ENCODE peak calls at places on chromosomes 1 and 21, in four cellular contexts. One of them, this sample, is unnamed.

GRCh38 chr1:229199261-229199850 is 71.6 kb upstream of the RAB4A start:
- DNase-seq in fibroblast of lung: no peak
- DNase-seq in osteoblast: peak
- DNase-seq in A549: no peak
- DNase-seq in this sample: no peak

GRCh38 chr21:37463083-37463780 is 96.7 kb downstream of the DYRK1A start:
- DNase-seq in fibroblast of lung: peak
- DNase-seq in A549: peak
- DNase-seq in osteoblast: peak
- DNase-seq in this sample: peak

GRCh38 chr1:3910769-3911520 is 10.9 kb upstream of the C1orf174 start:
- DNase-seq in osteoblast: peak
- DNase-seq in A549: peak
- DNase-seq in fibroblast of lung: peak
- DNase-seq in this sample: peak

GRCh38 chr1:38915352-38915948 is 26.2 kb downstream of the RHBDL2 start:
- DNase-seq in osteoblast: no peak
- DNase-seq in fibroblast of lung: no peak
- DNase-seq in A549: no peak
- DNase-seq in this sample: no peak

GRCh38 chr1:112464501-112464900 is 44.3 kb upstream of the WNT2B start:
- DNase-seq in fibroblast of lung: no peak
- DNase-seq in osteoblast: no peak
- DNase-seq in A549: no peak
- DNase-seq in this sample: no peak

GRCh38 chr1:66725885-66726665 is 26.2 kb upstream of the DYNLT5 start:
- DNase-seq in osteoblast: no peak
- DNase-seq in A549: peak
- DNase-seq in fibroblast of lung: peak
- DNase-seq in this sample: peak

GRCh38 chr1:92872719-92873118 is 40.9 kb downstream of the RPL5 start:
- DNase-seq in fibroblast of lung: no peak
- DNase-seq in A549: no peak
- DNase-seq in osteoblast: no peak
- DNase-seq in this sample: no peak

GRCh38 chr1:226654046-226654445 is 85.0 kb downstream of the ITPKB start:
- DNase-seq in fibroblast of lung: peak
- DNase-seq in A549: no peak
- DNase-seq in osteoblast: no peak
- DNase-seq in this sample: no peak

GRCh38 chr1:221415626-221416025 is 326.3 kb downstream of the DUSP10 start:
- DNase-seq in A549: no peak
- DNase-seq in fibroblast of lung: no peak
- DNase-seq in osteoblast: no peak
- DNase-seq in this sample: no peak

GRCh38 chr1:72526926-72527325 is 244.6 kb upstream of the NEGR1 start:
- DNase-seq in fibroblast of lung: no peak
- DNase-seq in osteoblast: no peak
- DNase-seq in A549: no peak
- DNase-seq in this sample: no peak

GRCh38 chr1:227938911-227939790 is 8.6 kb downstream of the WNT9A start:
- DNase-seq in A549: no peak
- DNase-seq in fibroblast of lung: no peak
- DNase-seq in osteoblast: peak
- DNase-seq in this sample: no peak

GRCh38 chr1:78035121-78035520 is 10.6 kb upstream of the GIPC2 start:
- DNase-seq in A549: no peak
- DNase-seq in osteoblast: no peak
- DNase-seq in fibroblast of lung: peak
- DNase-seq in this sample: no peak

GRCh38 chr1:221069178-221069903 is 190.1 kb downstream of the HLX start:
- DNase-seq in osteoblast: peak
- DNase-seq in fibroblast of lung: no peak
- DNase-seq in A549: no peak
- DNase-seq in this sample: peak

GRCh38 chr1:66302184-66302742 is 231.7 kb upstream of the SGIP1 start:
- DNase-seq in fibroblast of lung: no peak
- DNase-seq in A549: no peak
- DNase-seq in osteoblast: no peak
- DNase-seq in this sample: no peak

GRCh38 chr21:18384771-18385170 is 18.8 kb downstream of the TMPRSS15 start:
- DNase-seq in osteoblast: no peak
- DNase-seq in A549: peak
- DNase-seq in fibroblast of lung: no peak
- DNase-seq in this sample: peak

GRCh38 chr1:63902844-63903589 is 129.2 kb downstream of the ROR1 start:
- DNase-seq in osteoblast: peak
- DNase-seq in A549: no peak
- DNase-seq in fibroblast of lung: peak
- DNase-seq in this sample: no peak

GRCh38 chr1:115531806-115532359 is 109.9 kb upstream of the VANGL1 start:
- DNase-seq in osteoblast: no peak
- DNase-seq in A549: no peak
- DNase-seq in fibroblast of lung: peak
- DNase-seq in this sample: no peak

GRCh38 chr1:154129392-154129970 is 25.4 kb downstream of the NUP210L start:
- DNase-seq in osteoblast: peak
- DNase-seq in fibroblast of lung: peak
- DNase-seq in A549: no peak
- DNase-seq in this sample: no peak

GRCh38 chr1:180482425-180483275 is 19.7 kb downstream of the ACBD6 start:
- DNase-seq in fibroblast of lung: peak
- DNase-seq in osteoblast: no peak
- DNase-seq in A549: peak
- DNase-seq in this sample: peak

GRCh38 chr1:46301406-46302090 is 1.9 kb downstream of the LRRC41 start:
- DNase-seq in osteoblast: peak
- DNase-seq in A549: peak
- DNase-seq in fibroblast of lung: peak
- DNase-seq in this sample: no peak

GRCh38 chr1:241998412-241998921 is 431 bp downstream of the MAP1LC3C start:
- DNase-seq in osteoblast: peak
- DNase-seq in A549: peak
- DNase-seq in fibroblast of lung: peak
- DNase-seq in this sample: no peak

GRCh38 chr1:165152109-165152508 is 204.4 kb downstream of the LMX1A start:
- DNase-seq in fibroblast of lung: no peak
- DNase-seq in osteoblast: no peak
- DNase-seq in A549: no peak
- DNase-seq in this sample: no peak

GRCh38 chr1:93753766-93754763 is 72.4 kb upstream of the BCAR3 start:
- DNase-seq in osteoblast: peak
- DNase-seq in A549: peak
- DNase-seq in fibroblast of lung: peak
- DNase-seq in this sample: no peak

GRCh38 chr1:46248122-46248920 is 758 bp downstream of the RAD54L start:
- DNase-seq in osteoblast: peak
- DNase-seq in fibroblast of lung: no peak
- DNase-seq in A549: peak
- DNase-seq in this sample: peak

GRCh38 chr21:29413683-29414082 is 115.0 kb downstream of the BACH1 start:
- DNase-seq in A549: no peak
- DNase-seq in osteoblast: no peak
- DNase-seq in fibroblast of lung: no peak
- DNase-seq in this sample: no peak

GRCh38 chr1:185857447-185857846 is 123.3 kb downstream of the HMCN1 start:
- DNase-seq in A549: no peak
- DNase-seq in fibroblast of lung: no peak
- DNase-seq in osteoblast: peak
- DNase-seq in this sample: no peak

GRCh38 chr1:10686404-10687040 is 109.9 kb downstream of the CASZ1 start:
- DNase-seq in fibroblast of lung: no peak
- DNase-seq in osteoblast: no peak
- DNase-seq in A549: no peak
- DNase-seq in this sample: no peak

GRCh38 chr1:29833596-29833995 is 597.3 kb downstream of the PTPRU start:
- DNase-seq in A549: no peak
- DNase-seq in fibroblast of lung: no peak
- DNase-seq in osteoblast: no peak
- DNase-seq in this sample: no peak

GRCh38 chr1:41860771-41861170 is 58.0 kb downstream of the HIVEP3 start:
- DNase-seq in fibroblast of lung: no peak
- DNase-seq in A549: no peak
- DNase-seq in osteoblast: no peak
- DNase-seq in this sample: no peak
- H3K4me2 ChIP-seq in fibroblast of lung: no peak
- H3K4me2 ChIP-seq in A549: peak
- H3K4me2 ChIP-seq in osteoblast: no peak
- H3K4me2 ChIP-seq in this sample: no peak

GRCh38 chr1:117210386-117210785 is 341 bp downstream of the VTCN1 start:
- DNase-seq in A549: no peak
- DNase-seq in fibroblast of lung: no peak
- DNase-seq in osteoblast: no peak
- DNase-seq in this sample: no peak
- H3K4me3 ChIP-seq in A549: no peak
- H3K4me3 ChIP-seq in fibroblast of lung: no peak
- H3K4me3 ChIP-seq in osteoblast: no peak
- H3K4me3 ChIP-seq in this sample: no peak

GRCh38 chr1:85569737-85570404 is 10.7 kb upstream of the CCN1 start:
- DNase-seq in osteoblast: no peak
- DNase-seq in fibroblast of lung: no peak
- DNase-seq in A549: no peak
- DNase-seq in this sample: no peak
- H3K4me2 ChIP-seq in osteoblast: peak
- H3K4me2 ChIP-seq in fibroblast of lung: no peak
- H3K4me2 ChIP-seq in A549: no peak
- H3K4me2 ChIP-seq in this sample: no peak

GRCh38 chr21:41980561-41980960 is 26.7 kb upstream of the C2CD2 start:
- DNase-seq in A549: no peak
- DNase-seq in fibroblast of lung: no peak
- DNase-seq in osteoblast: no peak
- DNase-seq in this sample: no peak

GRCh38 chr21:41979335-41979734 is 25.5 kb upstream of the C2CD2 start:
- DNase-seq in A549: no peak
- DNase-seq in fibroblast of lung: no peak
- DNase-seq in osteoblast: no peak
- DNase-seq in this sample: no peak

GRCh38 chr21:41985662-41986416 is 24.3 kb downstream of the ZBTB21 start:
- DNase-seq in fibroblast of lung: no peak
- DNase-seq in osteoblast: no peak
- DNase-seq in A549: no peak
- DNase-seq in this sample: no peak

GRCh38 chr21:41979751-41980369 is 26.0 kb upstream of the C2CD2 start:
- DNase-seq in fibroblast of lung: no peak
- DNase-seq in A549: no peak
- DNase-seq in osteoblast: no peak
- DNase-seq in this sample: no peak

DNA sequence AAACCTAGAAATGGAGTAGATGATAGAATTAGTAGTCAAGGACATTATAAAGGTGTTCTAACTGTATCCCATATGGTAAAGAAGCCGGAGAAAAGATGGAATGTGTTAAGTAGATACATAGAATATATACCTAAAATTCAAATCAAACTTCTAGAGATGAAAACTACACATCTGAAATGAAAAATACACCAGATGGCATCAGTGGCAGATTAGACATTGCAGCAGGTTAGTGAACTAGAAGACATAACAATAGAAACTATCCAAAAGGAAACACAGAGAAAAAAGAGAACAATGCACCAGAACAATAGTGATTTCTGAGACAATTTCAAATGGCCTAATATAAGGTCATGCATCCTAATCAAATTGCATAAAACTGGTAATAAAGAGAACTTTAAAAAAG is 26.9 kb downstream of the ZBTB21 start:
- DNase-seq in A549: no peak
- DNase-seq in osteoblast: no peak
- DNase-seq in fibroblast of lung: no peak
- DNase-seq in this sample: no peak
- H3K4me3 ChIP-seq in A549: no peak
- H3K4me3 ChIP-seq in osteoblast: no peak
- H3K4me3 ChIP-seq in fibroblast of lung: no peak
- H3K4me3 ChIP-seq in this sample: no peak

This sample was measured in OCI-LY7.